ENCODE peak calls at places on chromosome 17, in five cellular contexts. One of them, this sample, is unnamed.

GRCh38 chr17:79990051-79990592 is 45.5 kb downstream of the TBC1D16 start:
- ATAC-seq in upper lobe of left lung: no peak
- ATAC-seq in GM12878: no peak
- ATAC-seq in K562: no peak
- ATAC-seq in HepG2: no peak
- ATAC-seq in this sample: no peak

GRCh38 chr17:48037036-48037881 is at the start of gene COPZ2:
- ATAC-seq in upper lobe of left lung: peak
- ATAC-seq in GM12878: peak
- ATAC-seq in K562: no peak
- ATAC-seq in HepG2: peak
- ATAC-seq in this sample: peak

GRCh38 chr17:7233701-7234099 is 617 bp downstream of the DVL2 start:
- ATAC-seq in upper lobe of left lung: no peak
- ATAC-seq in GM12878: peak
- ATAC-seq in K562: peak
- ATAC-seq in HepG2: peak
- ATAC-seq in this sample: no peak

GRCh38 chr17:28357901-28358197 is 522 bp upstream of the POLDIP2 start:
- ATAC-seq in upper lobe of left lung: no peak
- ATAC-seq in GM12878: no peak
- ATAC-seq in K562: no peak
- ATAC-seq in HepG2: no peak
- ATAC-seq in this sample: no peak

GRCh38 chr17:59366773-59367656 is 35.6 kb downstream of the YPEL2 start:
- ATAC-seq in upper lobe of left lung: peak
- ATAC-seq in GM12878: no peak
- ATAC-seq in K562: no peak
- ATAC-seq in HepG2: peak
- ATAC-seq in this sample: peak

GRCh38 chr17:42133461-42134041 is 10.9 kb downstream of the HSPB9 start:
- ATAC-seq in upper lobe of left lung: no peak
- ATAC-seq in GM12878: peak
- ATAC-seq in K562: no peak
- ATAC-seq in HepG2: no peak
- ATAC-seq in this sample: no peak

GRCh38 chr17:40903129-40903847 is 18.2 kb upstream of the KRT20 start:
- ATAC-seq in upper lobe of left lung: no peak
- ATAC-seq in GM12878: peak
- ATAC-seq in K562: no peak
- ATAC-seq in HepG2: peak
- ATAC-seq in this sample: no peak

GRCh38 chr17:64306850-64307463 is 43.9 kb upstream of the TEX2 start:
- ATAC-seq in upper lobe of left lung: peak
- ATAC-seq in GM12878: peak
- ATAC-seq in K562: peak
- ATAC-seq in HepG2: peak
- ATAC-seq in this sample: peak

GRCh38 chr17:8015957-8016631 is 13.7 kb downstream of the GUCY2D start:
- ATAC-seq in upper lobe of left lung: peak
- ATAC-seq in GM12878: peak
- ATAC-seq in K562: peak
- ATAC-seq in HepG2: no peak
- ATAC-seq in this sample: no peak

GRCh38 chr17:27762527-27763305 is 37.6 kb downstream of the NOS2 start:
- ATAC-seq in upper lobe of left lung: no peak
- ATAC-seq in GM12878: no peak
- ATAC-seq in K562: no peak
- ATAC-seq in HepG2: no peak
- ATAC-seq in this sample: no peak

GRCh38 chr17:8940866-8941471 is 24.5 kb downstream of the PIK3R5 start:
- ATAC-seq in upper lobe of left lung: no peak
- ATAC-seq in GM12878: peak
- ATAC-seq in K562: no peak
- ATAC-seq in HepG2: no peak
- ATAC-seq in this sample: peak

GRCh38 chr17:47742319-47743181 is 9.5 kb downstream of the TBX21 start:
- ATAC-seq in upper lobe of left lung: no peak
- ATAC-seq in GM12878: peak
- ATAC-seq in K562: peak
- ATAC-seq in HepG2: peak
- ATAC-seq in this sample: no peak

GRCh38 chr17:80413771-80414507 is 1.0 kb upstream of the ENDOV start:
- ATAC-seq in upper lobe of left lung: no peak
- ATAC-seq in GM12878: no peak
- ATAC-seq in K562: no peak
- ATAC-seq in HepG2: peak
- ATAC-seq in this sample: no peak

GRCh38 chr17:48023408-48024148 is 14.0 kb downstream of the COPZ2 start:
- ATAC-seq in upper lobe of left lung: peak
- ATAC-seq in GM12878: peak
- ATAC-seq in K562: no peak
- ATAC-seq in HepG2: peak
- ATAC-seq in this sample: peak

GRCh38 chr17:32388613-32389459 is 38.9 kb downstream of the ZNF207 start:
- ATAC-seq in upper lobe of left lung: no peak
- ATAC-seq in GM12878: no peak
- ATAC-seq in K562: no peak
- ATAC-seq in HepG2: peak
- ATAC-seq in this sample: no peak

GRCh38 chr17:59757881-59758385 is 50.5 kb downstream of the VMP1 start:
- ATAC-seq in upper lobe of left lung: no peak
- ATAC-seq in GM12878: no peak
- ATAC-seq in K562: no peak
- ATAC-seq in HepG2: no peak
- ATAC-seq in this sample: no peak

GRCh38 chr17:77631307-77631706 is 327.2 kb upstream of the TNRC6C start:
- ATAC-seq in upper lobe of left lung: no peak
- ATAC-seq in GM12878: no peak
- ATAC-seq in K562: no peak
- ATAC-seq in HepG2: no peak
- ATAC-seq in this sample: no peak

GRCh38 chr17:57285681-57286080 is 29.4 kb downstream of the MSI2 start:
- ATAC-seq in upper lobe of left lung: no peak
- ATAC-seq in GM12878: peak
- ATAC-seq in K562: no peak
- ATAC-seq in HepG2: no peak
- ATAC-seq in this sample: no peak

GRCh38 chr17:35684046-35684802 is 47.2 kb upstream of the RASL10B start:
- ATAC-seq in upper lobe of left lung: no peak
- ATAC-seq in GM12878: no peak
- ATAC-seq in K562: no peak
- ATAC-seq in HepG2: no peak
- ATAC-seq in this sample: no peak

GRCh38 chr17:69769050-69769449 is 306.0 kb upstream of the KCNJ16 start:
- ATAC-seq in upper lobe of left lung: no peak
- ATAC-seq in GM12878: no peak
- ATAC-seq in K562: no peak
- ATAC-seq in HepG2: no peak
- ATAC-seq in this sample: no peak

GRCh38 chr17:78499715-78500540 is 77.3 kb downstream of the DNAH17 start:
- ATAC-seq in upper lobe of left lung: no peak
- ATAC-seq in GM12878: no peak
- ATAC-seq in K562: no peak
- ATAC-seq in HepG2: no peak
- ATAC-seq in this sample: no peak

GRCh38 chr17:81251943-81252301 is 12.8 kb downstream of the NDUFAF8 start:
- ATAC-seq in upper lobe of left lung: no peak
- ATAC-seq in GM12878: no peak
- ATAC-seq in K562: no peak
- ATAC-seq in HepG2: no peak
- ATAC-seq in this sample: no peak

GRCh38 chr17:19016297-19016696 is 11.7 kb upstream of the FAM83G start:
- ATAC-seq in upper lobe of left lung: no peak
- ATAC-seq in GM12878: no peak
- ATAC-seq in K562: no peak
- ATAC-seq in HepG2: no peak
- ATAC-seq in this sample: no peak

GRCh38 chr17:78766743-78767294 is 15.3 kb downstream of the CYTH1 start:
- ATAC-seq in upper lobe of left lung: no peak
- ATAC-seq in GM12878: peak
- ATAC-seq in K562: no peak
- ATAC-seq in HepG2: no peak
- ATAC-seq in this sample: no peak

GRCh38 chr17:77666881-77667395 is 291.6 kb upstream of the TNRC6C start:
- ATAC-seq in upper lobe of left lung: no peak
- ATAC-seq in GM12878: no peak
- ATAC-seq in K562: no peak
- ATAC-seq in HepG2: no peak
- ATAC-seq in this sample: no peak

GRCh38 chr17:78977992-78978973 is 1.4 kb downstream of the LGALS3BP start:
- ATAC-seq in upper lobe of left lung: no peak
- ATAC-seq in GM12878: no peak
- ATAC-seq in K562: no peak
- ATAC-seq in HepG2: no peak
- ATAC-seq in this sample: no peak

GRCh38 chr17:58632324-58633314 is 59.2 kb downstream of the TEX14 start:
- ATAC-seq in upper lobe of left lung: no peak
- ATAC-seq in GM12878: no peak
- ATAC-seq in K562: no peak
- ATAC-seq in HepG2: peak
- ATAC-seq in this sample: no peak

GRCh38 chr17:12729086-12729485 is 60.2 kb upstream of the ARHGAP44 start:
- ATAC-seq in upper lobe of left lung: no peak
- ATAC-seq in GM12878: no peak
- ATAC-seq in K562: no peak
- ATAC-seq in HepG2: no peak
- ATAC-seq in this sample: no peak

GRCh38 chr17:31309525-31309924 is 4.3 kb downstream of the EVI2B start:
- ATAC-seq in upper lobe of left lung: peak
- ATAC-seq in GM12878: peak
- ATAC-seq in K562: no peak
- ATAC-seq in HepG2: no peak
- ATAC-seq in this sample: no peak

GRCh38 chr17:77735341-77736206 is 222.9 kb upstream of the TNRC6C start:
- ATAC-seq in upper lobe of left lung: peak
- ATAC-seq in GM12878: no peak
- ATAC-seq in K562: peak
- ATAC-seq in HepG2: peak
- ATAC-seq in this sample: peak

GRCh38 chr17:21167303-21167702 is 40.5 kb downstream of the DHRS7B start:
- ATAC-seq in upper lobe of left lung: no peak
- ATAC-seq in GM12878: no peak
- ATAC-seq in K562: peak
- ATAC-seq in HepG2: no peak
- ATAC-seq in this sample: peak

GRCh38 chr17:82283208-82283749 is 9.8 kb upstream of the CSNK1D start:
- ATAC-seq in upper lobe of left lung: no peak
- ATAC-seq in GM12878: peak
- ATAC-seq in K562: peak
- ATAC-seq in HepG2: peak
- ATAC-seq in this sample: no peak
- TF ChIP-seq EP300 in upper lobe of left lung: no peak
- TF ChIP-seq EP300 in GM12878: no peak
- TF ChIP-seq EP300 in K562: no peak
- TF ChIP-seq EP300 in HepG2: no peak
- TF ChIP-seq EP300 in this sample: no peak

DNA sequence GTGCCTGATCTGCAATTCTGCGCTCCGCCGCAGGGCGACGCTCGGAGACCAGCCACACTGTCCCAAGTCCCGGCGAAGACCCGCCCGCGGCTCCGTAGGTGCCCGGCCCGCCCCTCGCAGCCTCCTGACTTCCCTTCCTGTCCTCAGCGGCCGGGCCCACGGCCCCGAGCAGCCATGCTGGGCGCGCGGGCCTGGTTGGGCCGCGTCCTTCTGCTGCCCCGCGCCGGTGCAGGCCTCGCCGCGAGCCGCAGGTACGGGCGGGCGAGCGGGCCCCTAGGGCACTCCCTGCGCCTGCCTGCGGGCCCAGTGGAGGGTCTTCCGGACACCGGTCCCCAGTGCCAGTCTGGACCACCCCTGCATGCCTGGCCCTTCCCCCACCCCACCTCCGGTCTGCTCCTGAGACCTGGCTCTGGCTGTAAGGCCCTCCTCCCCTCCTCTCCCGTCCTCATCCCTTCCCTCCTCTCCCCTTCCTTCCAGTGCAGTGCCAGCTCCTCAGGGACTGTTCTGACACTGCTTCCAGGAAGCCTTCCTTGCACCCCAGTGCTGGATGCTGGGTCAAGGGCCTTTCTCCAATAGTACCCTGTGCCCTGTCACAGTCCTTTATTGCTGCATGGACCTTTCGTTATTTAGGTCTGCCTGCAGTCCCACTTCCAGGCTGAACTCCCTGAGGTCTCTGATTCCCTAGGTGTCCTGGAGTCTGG is at the start of gene SPATA20:
- ATAC-seq in upper lobe of left lung: peak
- ATAC-seq in GM12878: peak
- ATAC-seq in K562: peak
- ATAC-seq in HepG2: peak
- ATAC-seq in this sample: peak
- TF ChIP-seq POLR2AphosphoS5 in upper lobe of left lung: peak
- TF ChIP-seq POLR2AphosphoS5 in GM12878: peak
- TF ChIP-seq POLR2AphosphoS5 in K562: no peak
- TF ChIP-seq POLR2AphosphoS5 in HepG2: peak
- TF ChIP-seq POLR2AphosphoS5 in this sample: peak

GRCh38 chr17:2899911-2900310 is 103.7 kb downstream of the RAP1GAP2 start:
- ATAC-seq in upper lobe of left lung: no peak
- ATAC-seq in GM12878: no peak
- ATAC-seq in K562: no peak
- ATAC-seq in HepG2: no peak
- ATAC-seq in this sample: no peak

GRCh38 chr17:2902546-2902945 is 106.3 kb downstream of the RAP1GAP2 start:
- ATAC-seq in upper lobe of left lung: no peak
- ATAC-seq in GM12878: no peak
- ATAC-seq in K562: no peak
- ATAC-seq in HepG2: no peak
- ATAC-seq in this sample: no peak

GRCh38 chr17:2903193-2903974 is 107.1 kb downstream of the RAP1GAP2 start:
- ATAC-seq in upper lobe of left lung: no peak
- ATAC-seq in GM12878: no peak
- ATAC-seq in K562: no peak
- ATAC-seq in HepG2: peak
- ATAC-seq in this sample: no peak

GRCh38 chr17:2900842-2901241 is 104.6 kb downstream of the RAP1GAP2 start:
- ATAC-seq in upper lobe of left lung: no peak
- ATAC-seq in GM12878: no peak
- ATAC-seq in K562: no peak
- ATAC-seq in HepG2: no peak
- ATAC-seq in this sample: no peak

DNA sequence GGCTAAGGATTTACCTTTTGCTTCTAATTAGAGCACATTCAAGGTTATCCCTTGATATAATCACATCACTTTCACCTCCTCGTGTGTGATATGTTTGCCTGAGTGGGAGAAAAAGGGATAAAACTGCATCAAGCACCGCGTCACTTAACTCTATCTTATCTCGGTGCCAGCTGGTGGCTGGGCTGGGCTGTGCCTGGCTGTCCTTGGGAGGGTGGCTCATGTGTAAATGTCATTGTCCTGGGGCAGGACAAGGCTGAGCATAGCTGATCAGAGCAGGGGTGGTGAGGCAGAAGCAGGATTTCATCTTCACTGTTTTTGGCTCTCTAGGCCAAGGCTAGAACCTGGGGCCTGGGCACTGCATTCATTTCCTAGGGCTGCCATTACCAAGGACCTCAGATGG is 105.3 kb downstream of the RAP1GAP2 start:
- ATAC-seq in upper lobe of left lung: no peak
- ATAC-seq in GM12878: no peak
- ATAC-seq in K562: no peak
- ATAC-seq in HepG2: no peak
- ATAC-seq in this sample: no peak
- TF ChIP-seq POLR2A in upper lobe of left lung: no peak
- TF ChIP-seq POLR2A in GM12878: no peak
- TF ChIP-seq POLR2A in K562: no peak
- TF ChIP-seq POLR2A in HepG2: no peak
- TF ChIP-seq POLR2A in this sample: no peak

GRCh38 chr17:76264755-76265623 is at the start of gene UBALD2:
- ATAC-seq in upper lobe of left lung: peak
- ATAC-seq in GM12878: peak
- ATAC-seq in K562: peak
- ATAC-seq in HepG2: peak
- ATAC-seq in this sample: peak
- TF ChIP-seq EP300 in upper lobe of left lung: no peak
- TF ChIP-seq EP300 in GM12878: peak
- TF ChIP-seq EP300 in K562: peak
- TF ChIP-seq EP300 in HepG2: peak
- TF ChIP-seq EP300 in this sample: no peak

This sample was measured in gastroesophageal sphincter.